ENCODE peak calls at places on chromosomes 4 and X, in nine cellular contexts. J is nucleus accumbens, G is NCI-H446, I is astrocyte of the spinal cord, H is AG08395, M is sciatic nerve, A is RPMI8226, N is left ventricle myocardium inferior, E is RPMI7951. C is an unnamed sample.

GRCh38 chr4:118373614-118374255 is 20.9 kb upstream of the PRSS12 start:
- DNase-seq in J (no peak), G (no peak), I (peak; percentile 25), H (peak; percentile 51), M (no peak), A (no peak), N (no peak), E (no peak), C (no peak)

GRCh38 chrX:49756692-49757091 is 60.9 kb upstream of the PAGE1 start:
- DNase-seq in J (no peak), G (no peak), I (no peak), H (no peak), M (no peak), A (no peak), N (no peak), E (no peak), C (no peak)

GRCh38 chr4:101315041-101315440 is 32.3 kb downstream of the PPP3CA start:
- DNase-seq in J (no peak), G (no peak), I (no peak), H (no peak), M (no peak), A (no peak), N (no peak), E (no peak), C (no peak)

GRCh38 chrX:68443155-68443868 is 10.0 kb upstream of the OPHN1 start:
- DNase-seq in J (no peak), G (no peak), I (peak; percentile 32), H (peak; percentile 19), M (no peak), A (peak; percentile 46), N (peak; percentile 21), E (peak; percentile 65), C (no peak)

GRCh38 chr4:15882675-15883086 is 55.9 kb downstream of the FGFBP1 start:
- DNase-seq in J (no peak), G (peak; percentile 40), I (peak; percentile 81), H (peak; percentile 70), M (peak; percentile 61), A (peak; percentile 71), N (no peak), E (peak; percentile 66), C (peak; percentile 4)

GRCh38 chr4:182434720-182435119 is 191.5 kb downstream of the TENM3 start:
- DNase-seq in J (no peak), G (no peak), I (no peak), H (no peak), M (no peak), A (no peak), N (no peak), E (no peak), C (no peak)

GRCh38 chr4:173214661-173215060 is 46.0 kb downstream of the GALNT7 start:
- DNase-seq in J (no peak), G (peak; percentile 51), I (peak; percentile 75), H (peak; percentile 7), M (no peak), A (no peak), N (no peak), E (peak; percentile 84), C (no peak)

GRCh38 chr4:55372259-55372658 is 23.5 kb upstream of the TMEM165 start:
- DNase-seq in J (no peak), G (no peak), I (peak; percentile 54), H (no peak), M (no peak), A (no peak), N (no peak), E (no peak), C (no peak)

GRCh38 chr4:14771091-14771490 is 231.2 kb upstream of the CPEB2 start:
- DNase-seq in J (no peak), G (no peak), I (no peak), H (no peak), M (no peak), A (no peak), N (no peak), E (peak; percentile 56), C (no peak)